ENCODE peak calls at places on chromosomes 1 and 21, in ten cellular contexts. T is thyroid gland, S is prostate gland, J is lower leg skin, U is testis, Q is heart left ventricle, K is IMR-90, E is HCT116, V is uterus, M is ovary. F is an unnamed sample.
A peak's percentile ranks its signal among the peaks of the same experiment; 100 is the strongest.

GRCh38 chr21:14273736-14274538 is 58.0 kb downstream of the RBM11 start:
- DNase-seq in S (peak; percentile 4), T (peak; percentile 61), E (no peak), M (peak; percentile 33), J (no peak), V (no peak), Q (peak; percentile 47), K (no peak), U (peak; percentile 77), F (no peak)

GRCh38 chr1:203364013-203364730 is 13.2 kb upstream of the FMOD start:
- DNase-seq in U (peak; percentile 27), T (no peak), V (no peak), Q (peak; percentile 52), M (peak; percentile 68), K (no peak), E (no peak), J (no peak), S (no peak), F (no peak)

GRCh38 chr1:23791434-23792047 is 596 bp downstream of the LYPLA2 start:
- DNase-seq in E (no peak), M (peak; percentile 51), Q (peak; percentile 32), K (no peak), V (no peak), U (no peak), S (no peak), T (peak; percentile 67), J (no peak), F (no peak)

GRCh38 chr1:1929639-1930545 is 10.8 kb upstream of the TMEM52 start:
- DNase-seq in Q (peak; percentile 19), V (no peak), U (no peak), J (no peak), E (no peak), S (no peak), K (no peak), T (no peak), M (peak; percentile 29), F (no peak)

GRCh38 chr1:29690156-29690555 is 453.8 kb downstream of the PTPRU start:
- DNase-seq in M (no peak), J (no peak), K (no peak), E (no peak), T (no peak), S (no peak), U (no peak), Q (peak; percentile 3), V (no peak), F (no peak)

GRCh38 chr1:83508485-83509151 is 490.3 kb downstream of the TTLL7 start:
- DNase-seq in V (peak; percentile 11), Q (peak; percentile 43), U (peak; percentile 71), E (no peak), T (peak; percentile 53), J (peak; percentile 31), S (no peak), K (peak; percentile 41), M (no peak), F (peak; percentile 91)

GRCh38 chr1:8460784-8461183 is 142.9 kb downstream of the SLC45A1 start:
- DNase-seq in M (no peak), V (no peak), S (no peak), U (no peak), Q (no peak), K (no peak), T (no peak), E (no peak), J (no peak), F (no peak)

GRCh38 chr1:111392460-111392945 is 35.0 kb downstream of the OVGP1 start:
- DNase-seq in Q (no peak), E (no peak), M (no peak), V (no peak), U (no peak), K (no peak), J (no peak), T (no peak), S (no peak), F (no peak)

DNA sequence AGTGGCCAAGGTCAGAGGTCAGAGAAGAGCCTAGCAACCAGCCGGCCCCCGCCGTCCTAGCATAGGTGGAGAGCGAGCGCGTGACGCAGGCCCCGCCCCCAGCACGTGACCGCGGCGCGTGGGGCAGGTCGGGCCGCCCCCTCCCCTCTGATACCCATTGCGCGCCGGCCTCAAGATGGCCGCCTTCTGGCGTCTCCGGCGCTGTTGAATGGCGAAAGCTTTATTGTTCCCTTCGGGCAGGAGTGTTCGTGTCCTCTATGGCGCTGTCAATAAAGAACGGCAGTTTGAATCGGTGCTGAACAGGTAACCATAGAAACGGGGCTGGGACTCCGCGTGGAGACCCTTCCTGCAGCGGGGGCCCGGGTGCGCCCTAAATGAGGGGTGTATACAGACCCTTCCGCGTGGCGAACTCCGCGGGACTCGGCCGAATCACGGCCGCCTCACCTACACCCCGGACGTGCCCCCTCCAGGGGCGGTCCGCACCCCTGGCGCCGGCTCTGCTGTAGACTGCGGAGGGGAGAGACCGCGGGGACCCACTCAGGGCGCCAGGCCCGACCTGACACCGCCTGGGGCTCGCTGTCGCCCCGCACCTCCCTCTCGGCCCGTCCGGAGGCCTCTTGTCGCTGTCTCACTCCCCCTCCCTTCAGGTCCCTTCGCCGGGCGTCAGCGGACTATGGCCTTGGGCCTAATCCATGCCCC is at the start of gene ZBTB40:
- DNase-seq in M (peak; percentile 99), J (peak; percentile 95), Q (peak; percentile 97), V (peak; percentile 97), S (peak; percentile 93), U (peak; percentile 99), K (peak; percentile 98), T (peak; percentile 96), E (peak; percentile 88), F (peak; percentile 99)
- H3K4me3 ChIP-seq in M (peak within 1 kb of the TSS; percentile 86), J (peak within 1 kb of the TSS; percentile 90), Q (peak within 1 kb of the TSS; percentile 74), V (peak within 1 kb of the TSS; percentile 90), S (peak within 1 kb of the TSS; percentile 96), U (peak within 1 kb of the TSS; percentile 90), K (peak within 1 kb of the TSS; percentile 70), T (peak within 1 kb of the TSS; percentile 56), E (peak within 1 kb of the TSS; percentile 79), F (peak within 1 kb of the TSS; percentile 94)

GRCh38 chr1:192546596-192547199 is 28.9 kb upstream of the RGS1 start:
- DNase-seq in J (no peak), M (no peak), Q (no peak), E (no peak), K (no peak), V (no peak), S (no peak), T (no peak), U (no peak), F (no peak)

GRCh38 chr1:192543445-192543844 is 32.1 kb upstream of the RGS1 start:
- DNase-seq in M (no peak), Q (no peak), J (no peak), V (no peak), E (no peak), T (no peak), U (no peak), K (no peak), S (no peak), F (no peak)

GRCh38 chr1:192544983-192545393 is 30.6 kb upstream of the RGS1 start:
- DNase-seq in E (no peak), U (no peak), Q (no peak), V (no peak), K (peak; percentile 59), T (no peak), J (no peak), S (no peak), M (no peak), F (no peak)

GRCh38 chr1:192550922-192551534 is 24.5 kb upstream of the RGS1 start:
- DNase-seq in V (no peak), K (peak; percentile 88), E (peak; percentile 16), S (no peak), U (no peak), J (no peak), T (no peak), Q (no peak), M (no peak), F (no peak)

GRCh38 chr1:192545781-192546521 is 29.6 kb upstream of the RGS1 start:
- DNase-seq in V (no peak), E (no peak), S (no peak), T (no peak), Q (no peak), M (no peak), K (no peak), U (no peak), J (no peak), F (no peak)
- TF ChIP-seq POLR2A in V (no peak), E (no peak), S (no peak), T (no peak), Q (no peak), M (no peak), K (no peak), U (no peak), J (no peak), F (no peak)

GRCh38 chr21:37916795-37917142 is 512 bp upstream of the KCNJ6 start:
- DNase-seq in M (no peak), T (no peak), K (no peak), J (no peak), E (no peak), Q (no peak), S (no peak), V (no peak), U (peak; percentile 21), F (no peak)
- H3K4me3 ChIP-seq in M (no peak overlapping the region), T (no peak overlapping the region), K (no peak overlapping the region), J (no peak overlapping the region), E (no peak overlapping the region), Q (no peak overlapping the region), S (no peak overlapping the region), V (no peak overlapping the region), U (peak overlapping the region; percentile 1), F (no peak overlapping the region)

GRCh38 chr1:173714759-173715537 is at the start of gene KLHL20:
- DNase-seq in E (peak; percentile 89), J (peak; percentile 73), U (peak; percentile 86), K (peak; percentile 90), M (peak; percentile 80), Q (peak; percentile 81), S (peak; percentile 71), V (peak; percentile 71), T (peak; percentile 74), F (peak; percentile 92)
- TF ChIP-seq POLR2A in E (peak; percentile 76), J (no peak), U (no peak), K (peak; percentile 65), M (peak; percentile 30), Q (peak; percentile 40), S (peak; percentile 56), V (peak; percentile 48), T (no peak), F (peak; percentile 24)